ENCODE peak calls at places on chromosomes 11 and 22, in nine cellular contexts. M, N, F, A, L, B, O, H and Z are unnamed samples.
A peak's percentile ranks its signal among the peaks of the same experiment; 100 is the strongest.

GRCh38 chr22:19955241-19956128 is 13.9 kb upstream of the TXNRD2 start:
- DNase-seq in A (no peak), N (no peak), B (no peak), M (no peak), O (no peak), F (no peak), L (no peak), H (no peak), Z (peak; percentile 12)

GRCh38 chr22:37088108-37088605 is 21.4 kb downstream of the TMPRSS6 start:
- DNase-seq in H (no peak), A (no peak), L (no peak), M (no peak), N (no peak), B (no peak), O (no peak), F (no peak), Z (no peak)

GRCh38 chr11:120135838-120136237 is 2.1 kb downstream of the TRIM29 start:
- DNase-seq in O (no peak), F (no peak), B (no peak), A (no peak), N (no peak), L (no peak), M (no peak), H (no peak), Z (no peak)

GRCh38 chr11:64723117-64723906 is at the start of gene NRXN2:
- DNase-seq in O (no peak), N (no peak), B (peak; percentile 75), M (peak; percentile 79), F (peak; percentile 74), L (peak; percentile 72), H (peak; percentile 83), A (peak; percentile 72), Z (peak; percentile 98)

GRCh38 chr11:6812391-6813005 is 13.0 kb upstream of the OR6A2 start:
- DNase-seq in N (no peak), A (no peak), B (peak; percentile 54), O (no peak), F (peak; percentile 5), M (peak; percentile 7), L (no peak), H (no peak), Z (no peak)

GRCh38 chr11:2509481-2510001 is 64.7 kb downstream of the KCNQ1 start:
- DNase-seq in B (no peak), L (no peak), M (no peak), A (no peak), H (peak; percentile 4), N (no peak), F (no peak), O (peak; percentile 37), Z (no peak)

GRCh38 chr11:108574675-108575074 is 18.9 kb downstream of the EXPH5 start:
- DNase-seq in F (no peak), O (no peak), L (no peak), B (no peak), M (no peak), H (no peak), A (no peak), N (no peak), Z (no peak)

GRCh38 chr11:9516113-9516512 is 55.3 kb downstream of the ZNF143 start:
- DNase-seq in A (no peak), L (no peak), N (no peak), O (no peak), H (no peak), M (no peak), B (no peak), F (no peak), Z (no peak)

GRCh38 chr11:10584071-10584501 is 15.6 kb upstream of the LYVE1 start:
- DNase-seq in N (no peak), B (peak; percentile 97), L (no peak), A (no peak), O (no peak), M (no peak), H (no peak), F (peak; percentile 14), Z (no peak)

GRCh38 chr22:31107206-31108118 is at the start of gene SELENOM:
- DNase-seq in H (peak; percentile 98), N (no peak), A (peak; percentile 75), B (peak; percentile 98), M (peak; percentile 82), L (peak; percentile 76), O (peak; percentile 91), F (peak; percentile 97), Z (peak; percentile 68)

GRCh38 chr22:25970348-25970995 is 198.8 kb upstream of the SEZ6L start:
- DNase-seq in F (peak; percentile 55), A (no peak), M (no peak), L (no peak), N (no peak), H (no peak), O (no peak), B (no peak), Z (no peak)

GRCh38 chr11:61327669-61328071 is 5.2 kb downstream of the DDB1 start:
- DNase-seq in O (no peak), B (peak; percentile 79), N (no peak), M (no peak), H (no peak), L (no peak), F (no peak), A (no peak), Z (no peak)

GRCh38 chr11:80346660-80347059 is 905.8 kb upstream of the TENM4 start:
- DNase-seq in N (no peak), F (no peak), H (no peak), L (no peak), B (no peak), A (no peak), O (no peak), M (no peak), Z (no peak)

GRCh38 chr11:45272701-45273100 is 13.4 kb downstream of the SYT13 start:
- DNase-seq in B (no peak), O (no peak), N (no peak), M (no peak), A (no peak), H (no peak), F (no peak), L (no peak), Z (no peak)

GRCh38 chr11:64291746-64292457 is 800 bp downstream of the KCNK4 start:
- DNase-seq in L (no peak), M (no peak), N (no peak), A (no peak), B (no peak), H (no peak), F (no peak), O (no peak), Z (no peak)

GRCh38 chr22:37797874-37798500 is 9.7 kb upstream of the GCAT start:
- DNase-seq in H (no peak), N (no peak), B (no peak), F (no peak), O (no peak), A (no peak), M (no peak), L (no peak), Z (no peak)

GRCh38 chr11:14907411-14908213 is 15.6 kb upstream of the CYP2R1 start:
- DNase-seq in L (peak; percentile 72), N (no peak), H (peak; percentile 90), F (peak; percentile 50), M (peak; percentile 76), A (peak; percentile 82), B (peak; percentile 43), O (peak; percentile 83), Z (no peak)

GRCh38 chr11:90601261-90601660 is 378.4 kb upstream of the CHORDC1 start:
- DNase-seq in A (no peak), N (no peak), L (no peak), H (no peak), B (no peak), M (no peak), O (no peak), F (no peak), Z (no peak)

GRCh38 chr11:116931206-116931953 is 94.0 kb upstream of the APOA1 start:
- DNase-seq in M (peak; percentile 38), A (no peak), N (peak; percentile 89), L (no peak), O (peak; percentile 56), F (peak; percentile 1), B (peak; percentile 40), H (no peak), Z (no peak)

GRCh38 chr11:115778928-115779650 is 274.9 kb upstream of the CADM1 start:
- DNase-seq in F (no peak), A (no peak), H (no peak), B (no peak), N (no peak), M (no peak), L (no peak), O (no peak), Z (no peak)

GRCh38 chr11:96279421-96280290 is 63.3 kb downstream of the MAML2 start:
- DNase-seq in O (no peak), M (no peak), H (no peak), A (no peak), B (peak; percentile 30), N (no peak), F (peak; percentile 30), L (no peak), Z (no peak)

GRCh38 chr11:122441702-122442092 is 213.8 kb upstream of the UBASH3B start:
- DNase-seq in M (no peak), B (peak; percentile 16), A (no peak), F (no peak), O (no peak), H (no peak), N (no peak), L (no peak), Z (no peak)

GRCh38 chr22:42292726-42293520 is 22.5 kb upstream of the TCF20 start:
- DNase-seq in B (no peak), A (no peak), L (no peak), M (no peak), F (no peak), H (peak; percentile 64), O (no peak), N (no peak), Z (no peak)

GRCh38 chr22:31104869-31105268 is 2.5 kb downstream of the SELENOM start:
- DNase-seq in F (no peak), B (no peak), M (no peak), H (no peak), O (no peak), A (no peak), N (no peak), L (no peak), Z (no peak)

GRCh38 chr11:83744620-83745192 is 458.5 kb upstream of the CCDC90B start:
- DNase-seq in O (no peak), A (no peak), N (no peak), B (no peak), M (no peak), L (no peak), H (no peak), F (no peak), Z (no peak)

GRCh38 chr11:126592496-126593410 is 237.3 kb downstream of the ST3GAL4 start:
- DNase-seq in B (no peak), M (no peak), H (no peak), A (no peak), F (no peak), L (no peak), O (no peak), N (no peak), Z (no peak)

GRCh38 chr11:85809881-85810280 is 1.1 kb downstream of the SYTL2 start:
- DNase-seq in A (no peak), F (no peak), M (no peak), N (no peak), L (no peak), H (peak; percentile 22), B (no peak), O (no peak), Z (no peak)

GRCh38 chr11:118605116-118605867 is 2.1 kb upstream of the PHLDB1 start:
- DNase-seq in N (peak; percentile 75), A (no peak), H (peak; percentile 62), B (peak; percentile 97), M (no peak), F (peak; percentile 28), L (no peak), O (no peak), Z (no peak)

GRCh38 chr11:32137263-32137662 is 46.4 kb downstream of the RCN1 start:
- DNase-seq in F (peak; percentile 67), L (no peak), H (no peak), M (no peak), B (peak; percentile 97), N (no peak), A (no peak), O (no peak), Z (no peak)